ENCODE peak calls at places on chromosomes 12 and 14, in five cellular contexts. One of them, this sample, is unnamed.

GRCh38 chr12:111437816-111438454 is 32.2 kb downstream of the SH2B3 start:
- DNase-seq in GM04504: peak
- DNase-seq in RWPE1: peak
- DNase-seq in HCT116: no peak
- DNase-seq in A172: peak
- DNase-seq in this sample: no peak

GRCh38 chr14:98957211-98958047 is 314.6 kb downstream of the BCL11B start:
- DNase-seq in GM04504: peak
- DNase-seq in RWPE1: peak
- DNase-seq in HCT116: no peak
- DNase-seq in A172: no peak
- DNase-seq in this sample: no peak

GRCh38 chr14:88095791-88096190 is 90.9 kb downstream of the GPR65 start:
- DNase-seq in GM04504: no peak
- DNase-seq in RWPE1: no peak
- DNase-seq in HCT116: no peak
- DNase-seq in A172: no peak
- DNase-seq in this sample: no peak

GRCh38 chr14:59137256-59137655 is 51.2 kb upstream of the DAAM1 start:
- DNase-seq in GM04504: no peak
- DNase-seq in RWPE1: no peak
- DNase-seq in HCT116: no peak
- DNase-seq in A172: no peak
- DNase-seq in this sample: no peak

GRCh38 chr12:92927436-92928116 is 1.5 kb downstream of the EEA1 start:
- DNase-seq in GM04504: peak
- DNase-seq in RWPE1: peak
- DNase-seq in HCT116: no peak
- DNase-seq in A172: peak
- DNase-seq in this sample: no peak

GRCh38 chr12:113329022-113329790 is 5.7 kb downstream of the SLC8B1 start:
- DNase-seq in GM04504: no peak
- DNase-seq in RWPE1: no peak
- DNase-seq in HCT116: no peak
- DNase-seq in A172: peak
- DNase-seq in this sample: no peak

GRCh38 chr12:112906712-112907414 is at the start of gene OAS1:
- DNase-seq in GM04504: no peak
- DNase-seq in RWPE1: peak
- DNase-seq in HCT116: no peak
- DNase-seq in A172: peak
- DNase-seq in this sample: no peak

GRCh38 chr12:122793685-122794106 is 19.3 kb downstream of the CCDC62 start:
- DNase-seq in GM04504: no peak
- DNase-seq in RWPE1: peak
- DNase-seq in HCT116: peak
- DNase-seq in A172: peak
- DNase-seq in this sample: no peak

GRCh38 chr14:61668267-61668666 is 27.0 kb upstream of the HIF1A start:
- DNase-seq in GM04504: no peak
- DNase-seq in RWPE1: no peak
- DNase-seq in HCT116: no peak
- DNase-seq in A172: no peak
- DNase-seq in this sample: no peak

GRCh38 chr12:56565510-56566101 is 44.0 kb downstream of the RBMS2 start:
- DNase-seq in GM04504: peak
- DNase-seq in RWPE1: no peak
- DNase-seq in HCT116: no peak
- DNase-seq in A172: peak
- DNase-seq in this sample: peak

GRCh38 chr14:51938137-51938536 is 51.2 kb upstream of the RTRAF start:
- DNase-seq in GM04504: no peak
- DNase-seq in RWPE1: no peak
- DNase-seq in HCT116: no peak
- DNase-seq in A172: no peak
- DNase-seq in this sample: no peak

GRCh38 chr12:89610366-89610765 is 84.5 kb upstream of the POC1B start:
- DNase-seq in GM04504: no peak
- DNase-seq in RWPE1: no peak
- DNase-seq in HCT116: no peak
- DNase-seq in A172: no peak
- DNase-seq in this sample: no peak

GRCh38 chr14:67815573-67816235 is 686 bp downstream of the ZFYVE26 start:
- DNase-seq in GM04504: peak
- DNase-seq in RWPE1: no peak
- DNase-seq in HCT116: no peak
- DNase-seq in A172: peak
- DNase-seq in this sample: no peak

GRCh38 chr12:96416033-96416790 is 16.0 kb upstream of the CDK17 start:
- DNase-seq in GM04504: peak
- DNase-seq in RWPE1: peak
- DNase-seq in HCT116: no peak
- DNase-seq in A172: no peak
- DNase-seq in this sample: no peak

GRCh38 chr14:103898711-103899110 is 29.5 kb upstream of the TDRD9 start:
- DNase-seq in GM04504: no peak
- DNase-seq in RWPE1: no peak
- DNase-seq in HCT116: no peak
- DNase-seq in A172: no peak
- DNase-seq in this sample: no peak

GRCh38 chr12:54052745-54053624 is 650 bp upstream of the HOXC4 start:
- DNase-seq in GM04504: no peak
- DNase-seq in RWPE1: no peak
- DNase-seq in HCT116: no peak
- DNase-seq in A172: no peak
- DNase-seq in this sample: peak

GRCh38 chr12:28855761-28856160 is 293.3 kb upstream of the FAR2 start:
- DNase-seq in GM04504: no peak
- DNase-seq in RWPE1: no peak
- DNase-seq in HCT116: no peak
- DNase-seq in A172: no peak
- DNase-seq in this sample: no peak

GRCh38 chr12:2666846-2667245 is 127.9 kb upstream of the FKBP4 start:
- DNase-seq in GM04504: no peak
- DNase-seq in RWPE1: no peak
- DNase-seq in HCT116: no peak
- DNase-seq in A172: no peak
- DNase-seq in this sample: no peak

GRCh38 chr12:102167821-102168605 is 29.6 kb downstream of the PMCH start:
- DNase-seq in GM04504: no peak
- DNase-seq in RWPE1: no peak
- DNase-seq in HCT116: no peak
- DNase-seq in A172: no peak
- DNase-seq in this sample: no peak

GRCh38 chr12:119236372-119236771 is 57.6 kb downstream of the HSPB8 start:
- DNase-seq in GM04504: no peak
- DNase-seq in RWPE1: no peak
- DNase-seq in HCT116: no peak
- DNase-seq in A172: no peak
- DNase-seq in this sample: no peak

GRCh38 chr14:71988954-71989353 is 56.7 kb downstream of the RGS6 start:
- DNase-seq in GM04504: no peak
- DNase-seq in RWPE1: no peak
- DNase-seq in HCT116: no peak
- DNase-seq in A172: no peak
- DNase-seq in this sample: no peak

GRCh38 chr12:66188584-66189475 is at the start of gene IRAK3:
- DNase-seq in GM04504: peak
- DNase-seq in RWPE1: peak
- DNase-seq in HCT116: no peak
- DNase-seq in A172: no peak
- DNase-seq in this sample: no peak

GRCh38 chr14:92632546-92633273 is 115.7 kb downstream of the LGMN start:
- DNase-seq in GM04504: no peak
- DNase-seq in RWPE1: no peak
- DNase-seq in HCT116: no peak
- DNase-seq in A172: no peak
- DNase-seq in this sample: no peak

GRCh38 chr12:88206636-88207035 is 64.5 kb downstream of the TMTC3 start:
- DNase-seq in GM04504: peak
- DNase-seq in RWPE1: no peak
- DNase-seq in HCT116: no peak
- DNase-seq in A172: no peak
- DNase-seq in this sample: no peak

GRCh38 chr14:57189070-57189469 is 79.6 kb downstream of the EXOC5 start:
- DNase-seq in GM04504: peak
- DNase-seq in RWPE1: peak
- DNase-seq in HCT116: peak
- DNase-seq in A172: peak
- DNase-seq in this sample: no peak

GRCh38 chr12:115313929-115314328 is 630.0 kb upstream of the TBX3 start:
- DNase-seq in GM04504: peak
- DNase-seq in RWPE1: peak
- DNase-seq in HCT116: no peak
- DNase-seq in A172: peak
- DNase-seq in this sample: no peak

GRCh38 chr14:87286191-87286590 is 706.8 kb downstream of the GALC start:
- DNase-seq in GM04504: no peak
- DNase-seq in RWPE1: peak
- DNase-seq in HCT116: no peak
- DNase-seq in A172: no peak
- DNase-seq in this sample: no peak

GRCh38 chr14:93619176-93619793 is 169.0 kb downstream of the PRIMA1 start:
- DNase-seq in GM04504: peak
- DNase-seq in RWPE1: peak
- DNase-seq in HCT116: peak
- DNase-seq in A172: peak
- DNase-seq in this sample: no peak

GRCh38 chr12:76611533-76611932 is 52.0 kb upstream of the OSBPL8 start:
- DNase-seq in GM04504: peak
- DNase-seq in RWPE1: peak
- DNase-seq in HCT116: no peak
- DNase-seq in A172: peak
- DNase-seq in this sample: no peak

GRCh38 chr12:89319606-89320005 is 32.7 kb downstream of the DUSP6 start:
- DNase-seq in GM04504: no peak
- DNase-seq in RWPE1: no peak
- DNase-seq in HCT116: no peak
- DNase-seq in A172: no peak
- DNase-seq in this sample: no peak

GRCh38 chr12:3200779-3201738 is 123.9 kb downstream of the TSPAN9 start:
- DNase-seq in GM04504: no peak
- DNase-seq in RWPE1: no peak
- DNase-seq in HCT116: no peak
- DNase-seq in A172: no peak
- DNase-seq in this sample: no peak

GRCh38 chr12:25714219-25714984 is 161.3 kb upstream of the LMNTD1 start:
- DNase-seq in GM04504: no peak
- DNase-seq in RWPE1: no peak
- DNase-seq in HCT116: no peak
- DNase-seq in A172: no peak
- DNase-seq in this sample: no peak

GRCh38 chr14:69490219-69490918 is 5.8 kb downstream of the PLEKHD1 start:
- DNase-seq in GM04504: no peak
- DNase-seq in RWPE1: no peak
- DNase-seq in HCT116: no peak
- DNase-seq in A172: no peak
- DNase-seq in this sample: no peak

This sample was measured in mesothelial cell of epicardium.